ENCODE peak calls at places on chromosome 7, in five cellular contexts. One of them, this sample, is unnamed.

GRCh38 chr7:44615149-44615611 is 8.8 kb downstream of the OGDH start:
- DNase-seq in stimulated activated naive CD4-positive, alpha-beta T cell: no peak
- DNase-seq in CD8-positive, alpha-beta memory T cell: no peak
- DNase-seq in T-cell: no peak
- DNase-seq in T1000: no peak
- DNase-seq in this sample: no peak

GRCh38 chr7:105808703-105809590 is 67.5 kb downstream of the ATXN7L1 start:
- DNase-seq in T1000: no peak
- DNase-seq in T-cell: peak
- DNase-seq in CD8-positive, alpha-beta memory T cell: peak
- DNase-seq in stimulated activated naive CD4-positive, alpha-beta T cell: no peak
- DNase-seq in this sample: no peak

GRCh38 chr7:47104206-47104549 is 477.7 kb downstream of the TNS3 start:
- DNase-seq in T1000: no peak
- DNase-seq in stimulated activated naive CD4-positive, alpha-beta T cell: no peak
- DNase-seq in CD8-positive, alpha-beta memory T cell: no peak
- DNase-seq in T-cell: no peak
- DNase-seq in this sample: no peak

GRCh38 chr7:82615527-82615926 is 171.9 kb upstream of the CACNA2D1 start:
- DNase-seq in CD8-positive, alpha-beta memory T cell: no peak
- DNase-seq in stimulated activated naive CD4-positive, alpha-beta T cell: no peak
- DNase-seq in T-cell: no peak
- DNase-seq in T1000: no peak
- DNase-seq in this sample: no peak

GRCh38 chr7:64879097-64879730 is 23.9 kb upstream of the ZNF273 start:
- DNase-seq in T-cell: no peak
- DNase-seq in stimulated activated naive CD4-positive, alpha-beta T cell: no peak
- DNase-seq in CD8-positive, alpha-beta memory T cell: no peak
- DNase-seq in T1000: no peak
- DNase-seq in this sample: peak

GRCh38 chr7:138254444-138254843 is 178.2 kb downstream of the AKR1D1 start:
- DNase-seq in CD8-positive, alpha-beta memory T cell: no peak
- DNase-seq in stimulated activated naive CD4-positive, alpha-beta T cell: no peak
- DNase-seq in T1000: no peak
- DNase-seq in T-cell: no peak
- DNase-seq in this sample: no peak

GRCh38 chr7:155490697-155491628 is 33.0 kb downstream of the EN2 start:
- DNase-seq in stimulated activated naive CD4-positive, alpha-beta T cell: no peak
- DNase-seq in CD8-positive, alpha-beta memory T cell: peak
- DNase-seq in T-cell: no peak
- DNase-seq in T1000: no peak
- DNase-seq in this sample: no peak

GRCh38 chr7:158919686-158920085 is 63.3 kb downstream of the DYNC2I1 start:
- DNase-seq in T-cell: no peak
- DNase-seq in T1000: no peak
- DNase-seq in CD8-positive, alpha-beta memory T cell: no peak
- DNase-seq in stimulated activated naive CD4-positive, alpha-beta T cell: no peak
- DNase-seq in this sample: no peak

GRCh38 chr7:26291699-26292538 is at the start of gene SNX10:
- DNase-seq in T1000: no peak
- DNase-seq in CD8-positive, alpha-beta memory T cell: peak
- DNase-seq in stimulated activated naive CD4-positive, alpha-beta T cell: peak
- DNase-seq in T-cell: peak
- DNase-seq in this sample: no peak

GRCh38 chr7:112018305-112019030 is 187.7 kb downstream of the DOCK4 start:
- DNase-seq in CD8-positive, alpha-beta memory T cell: no peak
- DNase-seq in T1000: no peak
- DNase-seq in stimulated activated naive CD4-positive, alpha-beta T cell: no peak
- DNase-seq in T-cell: no peak
- DNase-seq in this sample: no peak

GRCh38 chr7:55409474-55410225 is 44.5 kb downstream of the LANCL2 start:
- DNase-seq in stimulated activated naive CD4-positive, alpha-beta T cell: no peak
- DNase-seq in CD8-positive, alpha-beta memory T cell: no peak
- DNase-seq in T1000: no peak
- DNase-seq in T-cell: no peak
- DNase-seq in this sample: peak

GRCh38 chr7:21544303-21544656 is 1.4 kb downstream of the DNAH11 start:
- DNase-seq in CD8-positive, alpha-beta memory T cell: no peak
- DNase-seq in T-cell: no peak
- DNase-seq in stimulated activated naive CD4-positive, alpha-beta T cell: no peak
- DNase-seq in T1000: no peak
- DNase-seq in this sample: no peak

GRCh38 chr7:55160539-55160938 is 141.7 kb downstream of the EGFR start:
- DNase-seq in CD8-positive, alpha-beta memory T cell: no peak
- DNase-seq in T-cell: no peak
- DNase-seq in stimulated activated naive CD4-positive, alpha-beta T cell: no peak
- DNase-seq in T1000: no peak
- DNase-seq in this sample: no peak

GRCh38 chr7:34091330-34091917 is 186.1 kb downstream of the BMPER start:
- DNase-seq in CD8-positive, alpha-beta memory T cell: no peak
- DNase-seq in stimulated activated naive CD4-positive, alpha-beta T cell: no peak
- DNase-seq in T1000: no peak
- DNase-seq in T-cell: no peak
- DNase-seq in this sample: peak

GRCh38 chr7:132646064-132646463 is 69.8 kb upstream of the PLXNA4 start:
- DNase-seq in CD8-positive, alpha-beta memory T cell: no peak
- DNase-seq in T-cell: no peak
- DNase-seq in T1000: no peak
- DNase-seq in stimulated activated naive CD4-positive, alpha-beta T cell: no peak
- DNase-seq in this sample: peak

GRCh38 chr7:95905165-95905564 is 132.8 kb downstream of the DYNC1I1 start:
- DNase-seq in CD8-positive, alpha-beta memory T cell: no peak
- DNase-seq in T-cell: no peak
- DNase-seq in T1000: no peak
- DNase-seq in stimulated activated naive CD4-positive, alpha-beta T cell: no peak
- DNase-seq in this sample: peak

GRCh38 chr7:142612264-142612881 is 136.9 kb upstream of the PRSS1 start:
- DNase-seq in T-cell: no peak
- DNase-seq in T1000: no peak
- DNase-seq in stimulated activated naive CD4-positive, alpha-beta T cell: no peak
- DNase-seq in CD8-positive, alpha-beta memory T cell: no peak
- DNase-seq in this sample: no peak

GRCh38 chr7:36291387-36292316 is 98.0 kb upstream of the ANLN start:
- DNase-seq in T-cell: peak
- DNase-seq in T1000: peak
- DNase-seq in stimulated activated naive CD4-positive, alpha-beta T cell: peak
- DNase-seq in CD8-positive, alpha-beta memory T cell: peak
- DNase-seq in this sample: peak

GRCh38 chr7:54823776-54824175 is 64.8 kb upstream of the SEC61G start:
- DNase-seq in stimulated activated naive CD4-positive, alpha-beta T cell: no peak
- DNase-seq in CD8-positive, alpha-beta memory T cell: no peak
- DNase-seq in T-cell: no peak
- DNase-seq in T1000: no peak
- DNase-seq in this sample: no peak

GRCh38 chr7:130865408-130866236 is 131.6 kb upstream of the KLF14 start:
- DNase-seq in T-cell: no peak
- DNase-seq in CD8-positive, alpha-beta memory T cell: no peak
- DNase-seq in T1000: no peak
- DNase-seq in stimulated activated naive CD4-positive, alpha-beta T cell: no peak
- DNase-seq in this sample: peak

GRCh38 chr7:21365866-21366624 is 61.8 kb upstream of the SP4 start:
- DNase-seq in T-cell: no peak
- DNase-seq in stimulated activated naive CD4-positive, alpha-beta T cell: no peak
- DNase-seq in CD8-positive, alpha-beta memory T cell: no peak
- DNase-seq in T1000: no peak
- DNase-seq in this sample: peak

GRCh38 chr7:128911441-128912031 is 1.0 kb upstream of the KCP start:
- DNase-seq in stimulated activated naive CD4-positive, alpha-beta T cell: no peak
- DNase-seq in T1000: no peak
- DNase-seq in T-cell: no peak
- DNase-seq in CD8-positive, alpha-beta memory T cell: no peak
- DNase-seq in this sample: peak

GRCh38 chr7:66778201-66778600 is 37.7 kb downstream of the RABGEF1 start:
- DNase-seq in T-cell: no peak
- DNase-seq in T1000: no peak
- DNase-seq in stimulated activated naive CD4-positive, alpha-beta T cell: no peak
- DNase-seq in CD8-positive, alpha-beta memory T cell: no peak
- DNase-seq in this sample: no peak

GRCh38 chr7:38880454-38880853 is 28.5 kb downstream of the VPS41 start:
- DNase-seq in CD8-positive, alpha-beta memory T cell: no peak
- DNase-seq in stimulated activated naive CD4-positive, alpha-beta T cell: no peak
- DNase-seq in T-cell: no peak
- DNase-seq in T1000: no peak
- DNase-seq in this sample: no peak

GRCh38 chr7:135169141-135169935 is 1.2 kb downstream of the CYREN start:
- DNase-seq in T-cell: peak
- DNase-seq in stimulated activated naive CD4-positive, alpha-beta T cell: peak
- DNase-seq in T1000: no peak
- DNase-seq in CD8-positive, alpha-beta memory T cell: peak
- DNase-seq in this sample: peak

This sample was measured in SJCRH30.